ENCODE peak calls at places on chromosomes 13 and 19, in six cellular contexts. One of them, this sample, is unnamed.

GRCh38 chr13:52969373-52969772 is 59.2 kb upstream of the OLFM4 start:
- DNase-seq in SK-MEL-5: no peak
- DNase-seq in BJ: no peak
- DNase-seq in HT1080: no peak
- DNase-seq in SHP77: no peak
- DNase-seq in HCEC 1CT: no peak
- DNase-seq in this sample: peak

GRCh38 chr13:50969691-50970090 is 60.1 kb downstream of the RNASEH2B start:
- DNase-seq in BJ: no peak
- DNase-seq in HT1080: peak
- DNase-seq in HCEC 1CT: no peak
- DNase-seq in SK-MEL-5: peak
- DNase-seq in SHP77: no peak
- DNase-seq in this sample: peak

GRCh38 chr13:109584844-109585361 is 201.5 kb downstream of the IRS2 start:
- DNase-seq in BJ: no peak
- DNase-seq in HCEC 1CT: no peak
- DNase-seq in HT1080: no peak
- DNase-seq in SK-MEL-5: no peak
- DNase-seq in SHP77: no peak
- DNase-seq in this sample: no peak

GRCh38 chr13:76383671-76384461 is 502.3 kb downstream of the KCTD12 start:
- DNase-seq in SK-MEL-5: peak
- DNase-seq in SHP77: peak
- DNase-seq in BJ: peak
- DNase-seq in HCEC 1CT: peak
- DNase-seq in HT1080: peak
- DNase-seq in this sample: no peak

GRCh38 chr13:99003851-99004471 is 26.1 kb upstream of the DOCK9 start:
- DNase-seq in BJ: no peak
- DNase-seq in HT1080: no peak
- DNase-seq in SK-MEL-5: no peak
- DNase-seq in HCEC 1CT: no peak
- DNase-seq in SHP77: no peak
- DNase-seq in this sample: no peak

GRCh38 chr13:23963947-23964346 is 66.6 kb upstream of the C1QTNF9B start:
- DNase-seq in BJ: no peak
- DNase-seq in HCEC 1CT: peak
- DNase-seq in SK-MEL-5: no peak
- DNase-seq in HT1080: no peak
- DNase-seq in SHP77: no peak
- DNase-seq in this sample: no peak

GRCh38 chr19:46574533-46574932 is 26.6 kb upstream of the CALM3 start:
- DNase-seq in SK-MEL-5: peak
- DNase-seq in HCEC 1CT: no peak
- DNase-seq in SHP77: no peak
- DNase-seq in HT1080: no peak
- DNase-seq in BJ: no peak
- DNase-seq in this sample: peak

GRCh38 chr19:14544977-14545715 is 15.8 kb downstream of the TECR start:
- DNase-seq in HT1080: no peak
- DNase-seq in SHP77: peak
- DNase-seq in SK-MEL-5: no peak
- DNase-seq in BJ: no peak
- DNase-seq in HCEC 1CT: no peak
- DNase-seq in this sample: peak

GRCh38 chr13:100789481-100789880 is 114.9 kb upstream of the TMTC4 start:
- DNase-seq in BJ: no peak
- DNase-seq in HCEC 1CT: no peak
- DNase-seq in HT1080: peak
- DNase-seq in SHP77: no peak
- DNase-seq in SK-MEL-5: peak
- DNase-seq in this sample: peak

GRCh38 chr19:4089400-4089908 is 22.8 kb upstream of the ZBTB7A start:
- DNase-seq in HCEC 1CT: no peak
- DNase-seq in SK-MEL-5: no peak
- DNase-seq in HT1080: no peak
- DNase-seq in BJ: no peak
- DNase-seq in SHP77: no peak
- DNase-seq in this sample: no peak

GRCh38 chr19:36775768-36776167 is 3.2 kb upstream of the ZNF850 start:
- DNase-seq in HCEC 1CT: no peak
- DNase-seq in SK-MEL-5: no peak
- DNase-seq in BJ: no peak
- DNase-seq in HT1080: no peak
- DNase-seq in SHP77: no peak
- DNase-seq in this sample: no peak

GRCh38 chr19:29587518-29587986 is 18.5 kb upstream of the POP4 start:
- DNase-seq in BJ: peak
- DNase-seq in SHP77: no peak
- DNase-seq in HCEC 1CT: peak
- DNase-seq in SK-MEL-5: peak
- DNase-seq in HT1080: peak
- DNase-seq in this sample: no peak

GRCh38 chr13:99218969-99219368 is 18.3 kb downstream of the UBAC2 start:
- DNase-seq in SHP77: no peak
- DNase-seq in HT1080: no peak
- DNase-seq in SK-MEL-5: no peak
- DNase-seq in BJ: no peak
- DNase-seq in HCEC 1CT: no peak
- DNase-seq in this sample: no peak

GRCh38 chr13:21478881-21479808 is 20.0 kb upstream of the ZDHHC20 start:
- DNase-seq in BJ: peak
- DNase-seq in HT1080: peak
- DNase-seq in HCEC 1CT: peak
- DNase-seq in SHP77: peak
- DNase-seq in SK-MEL-5: peak
- DNase-seq in this sample: peak

GRCh38 chr19:4473011-4473410 is 914 bp downstream of the HDGFL2 start:
- DNase-seq in HT1080: no peak
- DNase-seq in SHP77: no peak
- DNase-seq in BJ: no peak
- DNase-seq in HCEC 1CT: no peak
- DNase-seq in SK-MEL-5: no peak
- DNase-seq in this sample: no peak

GRCh38 chr19:7915250-7916136 is 863 bp downstream of the TGFBR3L start:
- DNase-seq in HT1080: no peak
- DNase-seq in SK-MEL-5: no peak
- DNase-seq in HCEC 1CT: no peak
- DNase-seq in BJ: no peak
- DNase-seq in SHP77: no peak
- DNase-seq in this sample: no peak

GRCh38 chr13:51838235-51838846 is 6.6 kb downstream of the TMEM272 start:
- DNase-seq in BJ: no peak
- DNase-seq in HT1080: no peak
- DNase-seq in HCEC 1CT: peak
- DNase-seq in SK-MEL-5: no peak
- DNase-seq in SHP77: no peak
- DNase-seq in this sample: no peak

GRCh38 chr19:11505032-11505503 is 571 bp downstream of the ZNF653 start:
- DNase-seq in SK-MEL-5: peak
- DNase-seq in BJ: peak
- DNase-seq in SHP77: peak
- DNase-seq in HT1080: peak
- DNase-seq in HCEC 1CT: peak
- DNase-seq in this sample: peak

This sample was measured in A673.